ENCODE peak calls at places on chromosomes 6 and 20, in eight cellular contexts. One of them, this sample, is unnamed.

GRCh38 chr6:15872252-15873103 is 209.7 kb upstream of the DTNBP1 start:
- DNase-seq in kidney: no peak
- DNase-seq in left lung: no peak
- DNase-seq in cardiac fibroblast: peak
- DNase-seq in brain microvascular endothelial cell: peak
- DNase-seq in endothelial cell: no peak
- DNase-seq in heart left ventricle: no peak
- DNase-seq in ascending aorta: no peak
- DNase-seq in this sample: no peak

GRCh38 chr20:3330046-3330741 is 77.3 kb downstream of the DNAAF9 start:
- DNase-seq in brain microvascular endothelial cell: no peak
- DNase-seq in heart left ventricle: no peak
- DNase-seq in cardiac fibroblast: peak
- DNase-seq in left lung: no peak
- DNase-seq in kidney: no peak
- DNase-seq in endothelial cell: no peak
- DNase-seq in ascending aorta: no peak
- DNase-seq in this sample: no peak

GRCh38 chr20:31718952-31719643 is 3.6 kb downstream of the BCL2L1 start:
- DNase-seq in endothelial cell: no peak
- DNase-seq in left lung: no peak
- DNase-seq in kidney: no peak
- DNase-seq in brain microvascular endothelial cell: no peak
- DNase-seq in cardiac fibroblast: no peak
- DNase-seq in ascending aorta: no peak
- DNase-seq in heart left ventricle: no peak
- DNase-seq in this sample: no peak

GRCh38 chr6:45483021-45483420 is 105.3 kb upstream of the SUPT3H start:
- DNase-seq in endothelial cell: no peak
- DNase-seq in brain microvascular endothelial cell: peak
- DNase-seq in left lung: no peak
- DNase-seq in heart left ventricle: no peak
- DNase-seq in kidney: no peak
- DNase-seq in cardiac fibroblast: peak
- DNase-seq in ascending aorta: no peak
- DNase-seq in this sample: no peak

GRCh38 chr6:21883929-21884328 is 290.4 kb downstream of the SOX4 start:
- DNase-seq in brain microvascular endothelial cell: no peak
- DNase-seq in kidney: no peak
- DNase-seq in endothelial cell: no peak
- DNase-seq in heart left ventricle: no peak
- DNase-seq in left lung: no peak
- DNase-seq in cardiac fibroblast: no peak
- DNase-seq in ascending aorta: no peak
- DNase-seq in this sample: no peak

GRCh38 chr6:81171991-81172740 is 580.3 kb downstream of the TENT5A start:
- DNase-seq in brain microvascular endothelial cell: peak
- DNase-seq in heart left ventricle: peak
- DNase-seq in kidney: peak
- DNase-seq in endothelial cell: no peak
- DNase-seq in ascending aorta: peak
- DNase-seq in cardiac fibroblast: peak
- DNase-seq in left lung: no peak
- DNase-seq in this sample: no peak

GRCh38 chr6:106227612-106228507 is 97.7 kb downstream of the ATG5 start:
- DNase-seq in endothelial cell: no peak
- DNase-seq in cardiac fibroblast: no peak
- DNase-seq in left lung: no peak
- DNase-seq in kidney: no peak
- DNase-seq in ascending aorta: no peak
- DNase-seq in heart left ventricle: no peak
- DNase-seq in brain microvascular endothelial cell: no peak
- DNase-seq in this sample: no peak

GRCh38 chr20:36094497-36094896 is 60.0 kb upstream of the EPB41L1 start:
- DNase-seq in brain microvascular endothelial cell: no peak
- DNase-seq in left lung: no peak
- DNase-seq in kidney: no peak
- DNase-seq in ascending aorta: no peak
- DNase-seq in heart left ventricle: peak
- DNase-seq in cardiac fibroblast: peak
- DNase-seq in endothelial cell: peak
- DNase-seq in this sample: no peak

GRCh38 chr20:59576216-59576953 is 28.0 kb upstream of the PHACTR3 start:
- DNase-seq in kidney: no peak
- DNase-seq in cardiac fibroblast: no peak
- DNase-seq in left lung: no peak
- DNase-seq in endothelial cell: no peak
- DNase-seq in brain microvascular endothelial cell: no peak
- DNase-seq in heart left ventricle: no peak
- DNase-seq in ascending aorta: peak
- DNase-seq in this sample: no peak

GRCh38 chr6:7615611-7616383 is 25.8 kb downstream of the SNRNP48 start:
- DNase-seq in left lung: no peak
- DNase-seq in cardiac fibroblast: peak
- DNase-seq in brain microvascular endothelial cell: peak
- DNase-seq in ascending aorta: no peak
- DNase-seq in kidney: no peak
- DNase-seq in endothelial cell: peak
- DNase-seq in heart left ventricle: no peak
- DNase-seq in this sample: no peak

GRCh38 chr6:156028310-156029131 is 572.9 kb upstream of the NOX3 start:
- DNase-seq in left lung: no peak
- DNase-seq in cardiac fibroblast: no peak
- DNase-seq in ascending aorta: no peak
- DNase-seq in endothelial cell: no peak
- DNase-seq in kidney: peak
- DNase-seq in brain microvascular endothelial cell: no peak
- DNase-seq in heart left ventricle: no peak
- DNase-seq in this sample: no peak

GRCh38 chr6:150143521-150144293 is 863 bp downstream of the PPP1R14C start:
- DNase-seq in kidney: peak
- DNase-seq in heart left ventricle: peak
- DNase-seq in brain microvascular endothelial cell: no peak
- DNase-seq in cardiac fibroblast: no peak
- DNase-seq in left lung: peak
- DNase-seq in endothelial cell: no peak
- DNase-seq in ascending aorta: no peak
- DNase-seq in this sample: no peak

GRCh38 chr20:50248104-50248631 is 57.5 kb downstream of the CEBPB start:
- DNase-seq in cardiac fibroblast: peak
- DNase-seq in kidney: no peak
- DNase-seq in endothelial cell: no peak
- DNase-seq in brain microvascular endothelial cell: peak
- DNase-seq in left lung: no peak
- DNase-seq in ascending aorta: no peak
- DNase-seq in heart left ventricle: peak
- DNase-seq in this sample: no peak

GRCh38 chr20:63828124-63828523 is 2.9 kb downstream of the ZBTB46 start:
- DNase-seq in cardiac fibroblast: no peak
- DNase-seq in heart left ventricle: no peak
- DNase-seq in kidney: no peak
- DNase-seq in ascending aorta: no peak
- DNase-seq in endothelial cell: no peak
- DNase-seq in left lung: no peak
- DNase-seq in brain microvascular endothelial cell: no peak
- DNase-seq in this sample: no peak

DNA sequence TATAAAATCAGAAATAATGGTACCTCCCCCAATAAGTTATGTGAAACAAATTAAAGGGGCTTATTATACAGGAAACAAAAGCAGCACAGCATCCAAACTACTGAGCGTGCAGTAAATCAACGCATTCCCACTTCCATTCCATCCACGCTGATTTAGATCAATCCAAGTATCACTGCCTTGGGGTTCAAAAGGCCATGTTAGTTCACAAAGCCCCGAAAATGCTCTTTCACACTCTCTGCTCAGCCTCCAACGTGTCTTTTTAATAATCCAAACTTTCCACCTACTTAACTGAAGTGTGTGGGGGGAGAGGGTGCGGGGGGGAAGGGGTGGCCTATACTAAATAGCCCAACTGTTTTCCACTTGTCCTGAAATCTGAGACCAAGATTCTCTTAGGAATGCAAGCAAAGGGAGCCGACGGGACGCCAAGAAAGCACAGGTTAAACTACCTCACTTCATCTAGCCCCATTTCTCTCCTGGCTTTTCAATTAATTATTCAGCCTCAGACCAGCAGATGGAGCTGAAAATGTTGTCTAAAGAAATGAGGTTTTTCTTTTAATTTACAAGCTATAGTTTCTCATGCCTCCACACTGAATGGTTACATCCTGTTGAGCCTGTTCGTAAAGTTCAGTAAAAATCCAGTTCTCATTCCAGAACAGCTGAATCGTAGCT is 1.1 kb upstream of the NXT1 start:
- DNase-seq in ascending aorta: peak
- DNase-seq in endothelial cell: no peak
- DNase-seq in kidney: no peak
- DNase-seq in brain microvascular endothelial cell: no peak
- DNase-seq in cardiac fibroblast: no peak
- DNase-seq in left lung: no peak
- DNase-seq in heart left ventricle: no peak
- DNase-seq in this sample: no peak
- TF ChIP-seq CTCF in ascending aorta: peak
- TF ChIP-seq CTCF in endothelial cell: peak
- TF ChIP-seq CTCF in kidney: peak
- TF ChIP-seq CTCF in brain microvascular endothelial cell: peak
- TF ChIP-seq CTCF in cardiac fibroblast: peak
- TF ChIP-seq CTCF in left lung: peak
- TF ChIP-seq CTCF in heart left ventricle: peak
- TF ChIP-seq CTCF in this sample: peak

GRCh38 chr20:55893031-55893430 is 112.3 kb downstream of the CBLN4 start:
- DNase-seq in endothelial cell: no peak
- DNase-seq in kidney: no peak
- DNase-seq in left lung: no peak
- DNase-seq in heart left ventricle: no peak
- DNase-seq in cardiac fibroblast: no peak
- DNase-seq in brain microvascular endothelial cell: no peak
- DNase-seq in ascending aorta: no peak
- DNase-seq in this sample: no peak
- TF ChIP-seq CTCF in endothelial cell: no peak
- TF ChIP-seq CTCF in kidney: no peak
- TF ChIP-seq CTCF in left lung: no peak
- TF ChIP-seq CTCF in heart left ventricle: no peak
- TF ChIP-seq CTCF in cardiac fibroblast: no peak
- TF ChIP-seq CTCF in brain microvascular endothelial cell: no peak
- TF ChIP-seq CTCF in ascending aorta: no peak
- TF ChIP-seq CTCF in this sample: no peak

GRCh38 chr20:23048283-23049200 is 930 bp downstream of the THBD start:
- DNase-seq in kidney: peak
- DNase-seq in cardiac fibroblast: peak
- DNase-seq in heart left ventricle: peak
- DNase-seq in ascending aorta: peak
- DNase-seq in brain microvascular endothelial cell: no peak
- DNase-seq in endothelial cell: peak
- DNase-seq in left lung: peak
- DNase-seq in this sample: no peak
- TF ChIP-seq CTCF in kidney: peak
- TF ChIP-seq CTCF in cardiac fibroblast: peak
- TF ChIP-seq CTCF in heart left ventricle: peak
- TF ChIP-seq CTCF in ascending aorta: peak
- TF ChIP-seq CTCF in brain microvascular endothelial cell: peak
- TF ChIP-seq CTCF in endothelial cell: peak
- TF ChIP-seq CTCF in left lung: peak
- TF ChIP-seq CTCF in this sample: peak

DNA sequence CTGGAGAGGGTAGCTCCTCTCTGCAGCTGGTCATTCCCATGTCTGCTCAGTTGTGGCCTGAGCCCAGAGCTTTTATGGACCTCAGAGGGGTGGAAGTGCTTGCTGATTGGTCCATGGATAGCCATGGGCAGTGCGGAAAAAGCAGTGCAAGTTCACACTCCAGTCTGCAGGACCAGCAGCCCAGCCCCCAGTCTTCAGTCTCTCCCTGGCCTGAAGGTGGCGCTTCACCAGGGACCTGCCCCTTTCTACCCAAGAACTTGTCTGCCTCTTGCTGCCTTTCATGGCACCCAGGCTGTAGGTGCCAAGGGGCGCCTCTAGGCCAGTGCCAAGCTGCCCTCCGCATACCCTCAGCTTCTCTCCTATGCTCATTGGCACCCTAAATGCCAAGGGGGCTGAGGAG is 91.0 kb downstream of the TBXT start:
- DNase-seq in brain microvascular endothelial cell: no peak
- DNase-seq in kidney: peak
- DNase-seq in left lung: no peak
- DNase-seq in endothelial cell: no peak
- DNase-seq in cardiac fibroblast: no peak
- DNase-seq in ascending aorta: no peak
- DNase-seq in heart left ventricle: no peak
- DNase-seq in this sample: no peak
- TF ChIP-seq CTCF in brain microvascular endothelial cell: no peak
- TF ChIP-seq CTCF in kidney: no peak
- TF ChIP-seq CTCF in left lung: no peak
- TF ChIP-seq CTCF in endothelial cell: peak
- TF ChIP-seq CTCF in cardiac fibroblast: no peak
- TF ChIP-seq CTCF in ascending aorta: no peak
- TF ChIP-seq CTCF in heart left ventricle: no peak
- TF ChIP-seq CTCF in this sample: no peak

GRCh38 chr6:154343473-154344308 is 12.9 kb downstream of the IPCEF1 start:
- DNase-seq in endothelial cell: no peak
- DNase-seq in cardiac fibroblast: peak
- DNase-seq in ascending aorta: no peak
- DNase-seq in left lung: no peak
- DNase-seq in kidney: peak
- DNase-seq in heart left ventricle: peak
- DNase-seq in brain microvascular endothelial cell: peak
- DNase-seq in this sample: no peak
- TF ChIP-seq CTCF in endothelial cell: no peak
- TF ChIP-seq CTCF in cardiac fibroblast: peak
- TF ChIP-seq CTCF in ascending aorta: peak
- TF ChIP-seq CTCF in left lung: peak
- TF ChIP-seq CTCF in kidney: peak
- TF ChIP-seq CTCF in heart left ventricle: no peak
- TF ChIP-seq CTCF in brain microvascular endothelial cell: peak
- TF ChIP-seq CTCF in this sample: peak

GRCh38 chr6:94323853-94324252 is 904.5 kb upstream of the EPHA7 start:
- DNase-seq in brain microvascular endothelial cell: no peak
- DNase-seq in ascending aorta: no peak
- DNase-seq in kidney: no peak
- DNase-seq in endothelial cell: no peak
- DNase-seq in left lung: no peak
- DNase-seq in cardiac fibroblast: no peak
- DNase-seq in heart left ventricle: no peak
- DNase-seq in this sample: no peak
- TF ChIP-seq CTCF in brain microvascular endothelial cell: no peak
- TF ChIP-seq CTCF in ascending aorta: no peak
- TF ChIP-seq CTCF in kidney: no peak
- TF ChIP-seq CTCF in endothelial cell: no peak
- TF ChIP-seq CTCF in left lung: no peak
- TF ChIP-seq CTCF in cardiac fibroblast: no peak
- TF ChIP-seq CTCF in heart left ventricle: no peak
- TF ChIP-seq CTCF in this sample: no peak

This sample was measured in esophagus squamous epithelium.